ENCODE peak calls at places on chromosomes 3 and 15, in seven cellular contexts. A is AG09319, O is epithelial cell of esophagus, Y is choroid plexus epithelial cell, M is cardiac muscle cell, V is astrocyte of the spinal cord, U is uterus. N is an unnamed sample.

GRCh38 chr3:157572559-157573270 is 69.5 kb upstream of the VEPH1 start:
- DNase-seq in U (no peak), O (peak), V (peak), M (peak), A (no peak), Y (peak), N (peak)

GRCh38 chr3:195087321-195087720 is 183.6 kb downstream of the XXYLT1 start:
- DNase-seq in O (no peak), A (no peak), U (no peak), M (no peak), V (no peak), Y (no peak), N (no peak)

GRCh38 chr3:89521328-89521727 is 413.9 kb downstream of the EPHA3 start:
- DNase-seq in U (no peak), Y (peak), A (no peak), O (no peak), V (no peak), M (no peak), N (no peak)

GRCh38 chr3:87246662-87247061 is 19.6 kb downstream of the CHMP2B start:
- DNase-seq in O (no peak), M (no peak), U (no peak), A (no peak), V (no peak), Y (no peak), N (no peak)

GRCh38 chr15:44596511-44597010 is 59.6 kb downstream of the EIF3J start:
- DNase-seq in U (no peak), M (no peak), Y (no peak), V (no peak), O (no peak), A (no peak), N (peak)

GRCh38 chr3:169945313-169945712 is 21.3 kb upstream of the SEC62 start:
- DNase-seq in M (peak), O (no peak), A (no peak), U (no peak), V (peak), Y (peak), N (peak)

GRCh38 chr3:160141485-160142185 is 83.6 kb upstream of the C3orf80 start:
- DNase-seq in V (no peak), U (no peak), A (no peak), Y (no peak), O (peak), M (no peak), N (no peak)

GRCh38 chr3:137792633-137793271 is 28.6 kb downstream of the SOX14 start:
- DNase-seq in M (peak), O (peak), V (no peak), Y (peak), U (no peak), A (no peak), N (peak)

GRCh38 chr3:146166450-146167222 is 5.7 kb upstream of the PLOD2 start:
- DNase-seq in O (peak), U (peak), A (no peak), M (peak), Y (peak), V (peak), N (no peak)

GRCh38 chr3:148178508-148178907 is 519.2 kb upstream of the AGTR1 start:
- DNase-seq in A (no peak), O (peak), V (peak), M (no peak), Y (peak), U (no peak), N (no peak)

GRCh38 chr15:73942751-73943270 is 16.5 kb downstream of the LOXL1 start:
- DNase-seq in U (no peak), A (no peak), O (no peak), V (no peak), M (no peak), Y (no peak), N (no peak)

GRCh38 chr3:162295323-162295983 is 798.8 kb downstream of the OTOL1 start:
- DNase-seq in M (peak), U (no peak), Y (peak), O (peak), V (peak), A (peak), N (no peak)

GRCh38 chr15:69035205-69035917 is 20.9 kb downstream of the NOX5 start:
- DNase-seq in V (no peak), M (peak), Y (no peak), A (no peak), U (no peak), O (peak), N (no peak)

DNA sequence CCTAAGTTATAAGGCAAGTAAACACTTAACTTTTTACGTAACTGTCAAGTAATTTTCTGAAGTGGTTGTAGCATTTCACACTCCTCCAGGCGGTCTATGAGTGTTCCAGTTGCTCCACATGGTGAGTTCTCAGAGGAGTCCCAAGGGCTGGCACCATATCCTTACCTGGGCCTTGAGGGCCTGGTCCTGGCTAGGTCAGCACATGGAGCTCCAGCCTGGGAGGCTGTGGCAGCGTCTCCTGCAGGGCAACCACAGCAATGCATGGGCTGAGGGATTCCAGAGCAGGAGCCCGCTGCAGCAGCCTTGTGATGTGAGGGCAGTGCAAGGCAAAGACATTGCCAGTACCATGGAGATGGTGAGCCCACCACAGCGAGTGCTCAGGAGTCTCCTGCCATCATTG is 32.2 kb upstream of the LYZL4 start:
- DNase-seq in U (no peak), A (no peak), V (no peak), O (no peak), M (no peak), Y (peak), N (no peak)
- TF ChIP-seq CTCF in U (no peak), A (no peak), V (peak), O (peak), M (peak), Y (peak), N (no peak)

GRCh38 chr3:54999159-54999558 is 71.3 kb upstream of the LRTM1 start:
- DNase-seq in U (peak), Y (peak), A (no peak), O (peak), V (peak), M (peak), N (no peak)
- TF ChIP-seq CTCF in U (peak), Y (peak), A (peak), O (peak), V (peak), M (peak), N (no peak)

DNA sequence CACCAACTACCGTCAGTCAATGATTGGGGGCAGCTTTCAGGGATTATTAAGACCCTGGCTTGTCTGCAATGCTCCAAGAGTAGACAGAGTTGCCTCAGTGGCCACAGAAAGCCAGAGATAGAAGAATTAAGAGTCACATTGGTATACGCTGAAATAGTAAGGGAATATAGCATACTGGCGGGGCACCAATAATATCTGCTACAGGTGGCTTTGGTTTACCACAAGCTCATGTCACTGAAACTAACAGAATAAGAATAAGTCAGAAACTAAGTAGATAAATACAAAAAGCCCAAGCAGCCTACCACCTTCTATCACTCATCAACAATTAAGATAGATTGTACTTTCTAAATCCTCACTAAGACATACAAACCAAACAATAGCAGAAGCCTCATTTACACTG is 2.5 kb upstream of the FHIT start:
- DNase-seq in U (no peak), A (no peak), Y (no peak), O (no peak), M (no peak), V (no peak), N (no peak)
- TF ChIP-seq CTCF in U (no peak), A (no peak), Y (no peak), O (no peak), M (no peak), V (no peak), N (no peak)

GRCh38 chr3:111283165-111283564 is 211.5 kb downstream of the NECTIN3 start:
- DNase-seq in A (no peak), Y (no peak), V (no peak), U (no peak), O (no peak), M (no peak), N (no peak)

GRCh38 chr3:111282024-111282423 is 210.4 kb downstream of the NECTIN3 start:
- DNase-seq in O (no peak), M (no peak), U (no peak), V (no peak), Y (no peak), A (no peak), N (peak)

GRCh38 chr3:111278961-111279360 is 207.3 kb downstream of the NECTIN3 start:
- DNase-seq in M (no peak), U (no peak), V (no peak), O (no peak), A (no peak), Y (no peak), N (no peak)

DNA sequence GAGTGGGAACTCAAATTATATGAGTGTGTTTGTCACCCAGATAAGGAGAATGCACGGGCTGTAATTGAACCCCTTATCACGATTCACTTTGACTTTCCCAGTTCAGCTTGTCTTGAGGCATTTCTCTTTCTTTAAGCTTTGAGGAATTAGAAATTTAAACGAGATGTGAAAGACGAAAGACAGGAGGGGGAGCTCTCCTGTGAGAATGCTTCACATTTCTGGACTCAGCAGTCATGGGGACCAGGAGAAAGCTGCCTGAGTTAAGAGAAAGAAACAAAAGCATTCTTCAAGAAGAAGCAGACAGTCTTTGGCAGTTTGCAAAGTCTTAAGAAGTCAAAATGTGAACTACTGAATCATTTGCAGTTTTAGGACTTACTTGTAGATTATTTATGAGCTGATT is 205.6 kb downstream of the NECTIN3 start:
- DNase-seq in O (peak), U (no peak), V (peak), Y (peak), A (peak), M (peak), N (no peak)
- TF ChIP-seq CTCF in O (peak), U (no peak), V (peak), Y (peak), A (peak), M (peak), N (no peak)

GRCh38 chr3:189947948-189948723 is 172.6 kb downstream of the P3H2 start:
- DNase-seq in M (peak), V (peak), U (no peak), A (no peak), Y (peak), O (peak), N (peak)
- TF ChIP-seq CTCF in M (peak), V (peak), U (peak), A (peak), Y (peak), O (peak), N (peak)

GRCh38 chr15:70525551-70525950 is 237.8 kb downstream of the UACA start:
- DNase-seq in O (no peak), Y (no peak), M (no peak), V (no peak), U (no peak), A (no peak), N (no peak)
- TF ChIP-seq CTCF in O (no peak), Y (no peak), M (no peak), V (no peak), U (no peak), A (no peak), N (no peak)

GRCh38 chr15:96657096-96657495 is 326.6 kb downstream of the NR2F2 start:
- DNase-seq in O (no peak), U (no peak), A (no peak), V (no peak), Y (peak), M (no peak), N (no peak)
- TF ChIP-seq CTCF in O (no peak), U (no peak), A (no peak), V (no peak), Y (no peak), M (no peak), N (no peak)